ENCODE peak calls at places on chromosomes 4 and X, in eight cellular contexts. R is fibroblast of mammary gland; G is activated T-cell treated with anti-CD3 and anti-CD28 coated beads, Interleukin-2, amount 50 U/mL, for 72 hours; S is HEK293T; N is HT-29; E is H9; K is tibial artery; U is activated naive CD8-positive, alpha-beta T cell treated with anti-CD3 and anti-CD28 coated beads, Interleukin-2, amount 50 U/mL, for 24 hours. H is an unnamed sample.

GRCh38 chr4:149914521-149915115 is 99.0 kb upstream of the IQCM start:
- DNase-seq in R (peak), G (peak), S (peak), N (peak), E (peak), K (no peak), U (peak), H (peak)

GRCh38 chr4:88106205-88106604 is 52.2 kb downstream of the ABCG2 start:
- DNase-seq in R (peak), G (no peak), S (no peak), N (no peak), E (no peak), K (no peak), U (no peak), H (no peak)

GRCh38 chrX:48683411-48683982 is at the start of gene WAS:
- DNase-seq in R (no peak), G (peak), S (no peak), N (no peak), E (no peak), K (no peak), U (peak), H (no peak)

GRCh38 chr4:53786632-53787031 is 195.3 kb upstream of the LNX1 start:
- DNase-seq in R (peak), G (no peak), S (no peak), N (no peak), E (no peak), K (no peak), U (no peak), H (no peak)

GRCh38 chr4:138869165-138869564 is 146.4 kb upstream of the NOCT start:
- DNase-seq in R (no peak), G (no peak), S (no peak), N (no peak), E (no peak), K (no peak), U (no peak), H (no peak)

GRCh38 chr4:176436500-176436973 is 116.8 kb downstream of the SPCS3 start:
- DNase-seq in R (peak), G (no peak), S (no peak), N (no peak), E (no peak), K (no peak), U (no peak), H (no peak)

GRCh38 chrX:50470103-50471031 is at the start of gene DGKK:
- DNase-seq in R (no peak), G (no peak), S (peak), N (no peak), E (peak), K (no peak), U (no peak), H (no peak)

GRCh38 chr4:121594796-121595526 is 101.8 kb downstream of the ANXA5 start:
- DNase-seq in R (peak), G (no peak), S (no peak), N (no peak), E (no peak), K (peak), U (no peak), H (no peak)

GRCh38 chrX:24294619-24295018 is 19.2 kb downstream of the SUPT20HL2 start:
- DNase-seq in R (peak), G (peak), S (peak), N (peak), E (peak), K (peak), U (peak), H (peak)

GRCh38 chrX:40100141-40100536 is 2.4 kb upstream of the BCOR start:
- DNase-seq in R (no peak), G (no peak), S (no peak), N (peak), E (no peak), K (no peak), U (no peak), H (no peak)

GRCh38 chr4:24973471-24974251 is 57.1 kb downstream of the LGI2 start:
- DNase-seq in R (no peak), G (no peak), S (no peak), N (no peak), E (peak), K (peak), U (no peak), H (peak)

GRCh38 chrX:129772796-129773431 is 6.8 kb upstream of the SASH3 start:
- DNase-seq in R (no peak), G (peak), S (no peak), N (peak), E (no peak), K (peak), U (peak), H (no peak)

GRCh38 chr4:188975271-188975670 is 836.0 kb downstream of the TRIML1 start:
- DNase-seq in R (no peak), G (no peak), S (no peak), N (no peak), E (peak), K (no peak), U (no peak), H (no peak)

GRCh38 chr4:109730294-109731051 is 603 bp upstream of the PLA2G12A start:
- DNase-seq in R (peak), G (no peak), S (peak), N (peak), E (no peak), K (peak), U (no peak), H (peak)

GRCh38 chr4:3010577-3010976 is 47.2 kb downstream of the GRK4 start:
- DNase-seq in R (peak), G (no peak), S (no peak), N (peak), E (no peak), K (no peak), U (no peak), H (no peak)

GRCh38 chr4:3671571-3672464 is 94.4 kb upstream of the ADRA2C start:
- DNase-seq in R (no peak), G (no peak), S (no peak), N (peak), E (no peak), K (no peak), U (no peak), H (no peak)

GRCh38 chrX:50839730-50840129 is 25.7 kb upstream of the SHROOM4 start:
- DNase-seq in R (no peak), G (no peak), S (no peak), N (no peak), E (no peak), K (no peak), U (no peak), H (no peak)

GRCh38 chr4:108900018-108900417 is 137.2 kb upstream of the ETNPPL start:
- DNase-seq in R (no peak), G (no peak), S (no peak), N (no peak), E (peak), K (no peak), U (no peak), H (no peak)

GRCh38 chr4:150327262-150327780 is 249.1 kb downstream of the DCLK2 start:
- DNase-seq in R (no peak), G (no peak), S (no peak), N (no peak), E (no peak), K (no peak), U (no peak), H (no peak)

H was measured in SK-MEL-5.